ENCODE peak calls at places on chromosomes 1 and 21, in nine cellular contexts. I is neural progenitor cell, T is fibroblast of the aortic adventitia, Z is astrocyte, D is BE2C, F is choroid plexus epithelial cell, H is RWPE1, M is lower lobe of right lung, L is GM20000. N is an unnamed sample.

GRCh38 chr1:221696045-221696444 is 45.8 kb downstream of the DUSP10 start:
- DNase-seq in I (no peak), T (peak), Z (peak), D (no peak), F (no peak), H (no peak), M (no peak), L (no peak), N (peak)

GRCh38 chr21:8991968-8992621 is 1529.3 kb upstream of the TPTE start:
- DNase-seq in I (no peak), T (no peak), Z (peak), D (peak), F (no peak), H (no peak), M (no peak), L (no peak), N (no peak)

GRCh38 chr1:119008483-119009299 is 20.5 kb upstream of the TBX15 start:
- DNase-seq in I (peak), T (peak), Z (peak), D (peak), F (peak), H (peak), M (no peak), L (peak), N (peak)

GRCh38 chr1:238485906-238486219 is 595.1 kb upstream of the ZP4 start:
- DNase-seq in I (no peak), T (peak), Z (no peak), D (no peak), F (peak), H (no peak), M (no peak), L (no peak), N (no peak)

GRCh38 chr1:173853074-173853473 is 14.7 kb downstream of the GAS5 start:
- DNase-seq in I (peak), T (peak), Z (peak), D (no peak), F (peak), H (no peak), M (no peak), L (no peak), N (peak)

GRCh38 chr1:244210884-244211558 is 159.9 kb downstream of the ZBTB18 start:
- DNase-seq in I (peak), T (no peak), Z (no peak), D (peak), F (no peak), H (no peak), M (no peak), L (no peak), N (no peak)

GRCh38 chr1:115113781-115114180 is 24.5 kb upstream of the TSPAN2 start:
- DNase-seq in I (no peak), T (no peak), Z (no peak), D (no peak), F (peak), H (no peak), M (no peak), L (no peak), N (no peak)

GRCh38 chr1:177873238-177873637 is 96.6 kb downstream of the SEC16B start:
- DNase-seq in I (no peak), T (peak), Z (peak), D (no peak), F (peak), H (peak), M (no peak), L (no peak), N (peak)

GRCh38 chr1:6466023-6466422 is at the start of gene TNFRSF25:
- DNase-seq in I (peak), T (no peak), Z (no peak), D (no peak), F (no peak), H (no peak), M (no peak), L (no peak), N (no peak)

GRCh38 chr1:206647224-206647623 is 11.9 kb downstream of the DYRK3 start:
- DNase-seq in I (no peak), T (no peak), Z (no peak), D (no peak), F (no peak), H (no peak), M (no peak), L (no peak), N (no peak)

GRCh38 chr1:114341886-114342285 is 169.1 kb downstream of the TRIM33 start:
- DNase-seq in I (no peak), T (no peak), Z (peak), D (no peak), F (peak), H (no peak), M (no peak), L (no peak), N (no peak)

GRCh38 chr1:92210701-92211100 is 7.0 kb upstream of the C1orf146 start:
- DNase-seq in I (no peak), T (no peak), Z (peak), D (no peak), F (peak), H (no peak), M (no peak), L (no peak), N (no peak)

GRCh38 chr1:163191301-163191700 is 11.4 kb downstream of the RGS5 start:
- DNase-seq in I (no peak), T (no peak), Z (no peak), D (no peak), F (no peak), H (no peak), M (no peak), L (peak), N (no peak)

GRCh38 chr1:81151300-81151699 is 649.4 kb upstream of the ADGRL2 start:
- DNase-seq in I (no peak), T (peak), Z (peak), D (no peak), F (peak), H (no peak), M (no peak), L (no peak), N (no peak)

GRCh38 chr1:172383541-172383940 is 36.9 kb upstream of the C1orf105 start:
- DNase-seq in I (no peak), T (peak), Z (peak), D (no peak), F (peak), H (no peak), M (no peak), L (no peak), N (peak)

GRCh38 chr1:50335036-50335435 is 88.2 kb downstream of the DMRTA2 start:
- DNase-seq in I (no peak), T (no peak), Z (no peak), D (peak), F (no peak), H (no peak), M (no peak), L (no peak), N (no peak)

GRCh38 chr1:109712321-109712864 is 342 bp downstream of the GSTM5 start:
- DNase-seq in I (no peak), T (no peak), Z (no peak), D (no peak), F (no peak), H (no peak), M (no peak), L (no peak), N (no peak)

GRCh38 chr1:206741142-206741701 is 29.4 kb upstream of the IL19 start:
- DNase-seq in I (no peak), T (no peak), Z (no peak), D (no peak), F (no peak), H (no peak), M (no peak), L (no peak), N (no peak)

GRCh38 chr1:44585315-44585920 is 88.9 kb downstream of the TMEM53 start:
- DNase-seq in I (no peak), T (no peak), Z (no peak), D (no peak), F (no peak), H (no peak), M (no peak), L (no peak), N (no peak)

GRCh38 chr1:100613817-100614559 is 76.0 kb downstream of the GPR88 start:
- DNase-seq in I (no peak), T (no peak), Z (no peak), D (no peak), F (no peak), H (no peak), M (no peak), L (no peak), N (no peak)

GRCh38 chr1:155081472-155082300 is 3.0 kb downstream of the EFNA3 start:
- DNase-seq in I (peak), T (no peak), Z (no peak), D (no peak), F (no peak), H (no peak), M (no peak), L (no peak), N (no peak)

GRCh38 chr1:34800214-34800613 is 7.4 kb downstream of the GJA4 start:
- DNase-seq in I (no peak), T (peak), Z (peak), D (no peak), F (peak), H (no peak), M (no peak), L (no peak), N (peak)

GRCh38 chr21:40404319-40404906 is 442.5 kb downstream of the DSCAM start:
- DNase-seq in I (no peak), T (no peak), Z (peak), D (no peak), F (no peak), H (no peak), M (no peak), L (no peak), N (peak)

GRCh38 chr1:21318057-21318713 is 27.9 kb upstream of the ECE1 start:
- DNase-seq in I (no peak), T (no peak), Z (no peak), D (no peak), F (no peak), H (no peak), M (no peak), L (no peak), N (no peak)

GRCh38 chr1:20487236-20487590 is 1.2 kb upstream of the CAMK2N1 start:
- DNase-seq in I (peak), T (no peak), Z (no peak), D (no peak), F (no peak), H (no peak), M (no peak), L (no peak), N (no peak)

GRCh38 chr21:45612096-45613019 is 31.2 kb upstream of the PCBP3 start:
- DNase-seq in I (no peak), T (peak), Z (peak), D (peak), F (peak), H (peak), M (no peak), L (no peak), N (peak)

GRCh38 chr1:100076744-100077143 is 56.0 kb downstream of the SASS6 start:
- DNase-seq in I (no peak), T (no peak), Z (no peak), D (no peak), F (no peak), H (no peak), M (no peak), L (peak), N (no peak)

GRCh38 chr1:96865731-96866684 is 144.4 kb downstream of the PTBP2 start:
- DNase-seq in I (no peak), T (peak), Z (peak), D (no peak), F (peak), H (peak), M (no peak), L (no peak), N (peak)

GRCh38 chr1:210743038-210743437 is 390.9 kb downstream of the KCNH1 start:
- DNase-seq in I (no peak), T (no peak), Z (no peak), D (no peak), F (no peak), H (no peak), M (no peak), L (no peak), N (no peak)

GRCh38 chr1:77473690-77474089 is 191.9 kb downstream of the AK5 start:
- DNase-seq in I (no peak), T (peak), Z (peak), D (no peak), F (peak), H (peak), M (no peak), L (no peak), N (peak)

GRCh38 chr1:59144959-59145358 is 151.9 kb upstream of the FGGY start:
- DNase-seq in I (no peak), T (no peak), Z (no peak), D (no peak), F (no peak), H (no peak), M (no peak), L (no peak), N (no peak)

GRCh38 chr1:2282556-2283270 is 54.6 kb downstream of the SKI start:
- DNase-seq in I (no peak), T (no peak), Z (no peak), D (no peak), F (no peak), H (no peak), M (peak), L (no peak), N (no peak)

GRCh38 chr1:37448691-37449417 is 25.5 kb upstream of the ZC3H12A start:
- DNase-seq in I (no peak), T (no peak), Z (no peak), D (no peak), F (no peak), H (peak), M (no peak), L (no peak), N (peak)

GRCh38 chr1:183975651-183976050 is 61.9 kb downstream of the COLGALT2 start:
- DNase-seq in I (no peak), T (no peak), Z (no peak), D (no peak), F (no peak), H (no peak), M (no peak), L (no peak), N (no peak)

GRCh38 chr1:61591316-61591715 is 133.6 kb downstream of the TM2D1 start:
- DNase-seq in I (no peak), T (peak), Z (no peak), D (no peak), F (no peak), H (no peak), M (no peak), L (no peak), N (no peak)

GRCh38 chr1:232581932-232582331 is 48.0 kb downstream of the SIPA1L2 start:
- DNase-seq in I (no peak), T (no peak), Z (no peak), D (no peak), F (no peak), H (no peak), M (no peak), L (no peak), N (no peak)

GRCh38 chr1:156579472-156579871 is at the start of gene TTC24:
- DNase-seq in I (no peak), T (no peak), Z (no peak), D (no peak), F (no peak), H (no peak), M (no peak), L (no peak), N (no peak)

GRCh38 chr1:10629091-10629815 is 154.5 kb downstream of the PEX14 start:
- DNase-seq in I (no peak), T (no peak), Z (no peak), D (no peak), F (no peak), H (no peak), M (peak), L (no peak), N (no peak)

GRCh38 chr21:31660134-31660565 is 657 bp downstream of the SOD1 start:
- DNase-seq in I (peak), T (no peak), Z (no peak), D (peak), F (peak), H (peak), M (no peak), L (no peak), N (no peak)

GRCh38 chr1:245380790-245381535 is 226.2 kb downstream of the KIF26B start:
- DNase-seq in I (peak), T (peak), Z (no peak), D (peak), F (no peak), H (no peak), M (no peak), L (no peak), N (no peak)
- TF ChIP-seq CTCF in I (peak), T (peak), Z (peak), D (peak), F (peak), H (no peak), M (peak), L (no peak), N (peak)

GRCh38 chr1:57770236-57770635 is 346.4 kb upstream of the DAB1 start:
- DNase-seq in I (no peak), T (no peak), Z (no peak), D (no peak), F (no peak), H (no peak), M (no peak), L (no peak), N (no peak)

DNA sequence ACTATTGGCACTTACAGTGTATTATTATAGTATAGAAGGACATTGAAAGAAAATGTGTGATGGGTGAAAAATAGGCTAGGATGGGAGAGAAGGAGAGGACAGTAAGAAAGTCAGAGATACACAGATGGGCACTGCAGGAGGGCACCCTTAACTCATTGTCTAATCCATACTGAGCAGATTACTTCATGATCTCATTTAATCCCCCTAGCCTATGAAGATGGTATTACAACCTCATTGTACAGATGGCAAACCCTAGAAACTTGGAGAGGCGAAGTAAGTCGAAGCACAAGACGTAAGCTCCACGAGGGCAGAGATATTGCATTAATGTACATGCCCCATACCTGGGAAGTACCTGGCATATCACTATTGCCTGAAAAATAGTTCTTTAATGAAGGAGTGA is 346.9 kb upstream of the DAB1 start:
- DNase-seq in I (peak), T (peak), Z (no peak), D (no peak), F (peak), H (no peak), M (no peak), L (no peak), N (no peak)
- TF ChIP-seq CTCF in I (peak), T (peak), Z (peak), D (peak), F (peak), H (no peak), M (no peak), L (no peak), N (peak)

GRCh38 chr1:27406354-27406665 is 13.9 kb downstream of the GPR3 start:
- DNase-seq in I (peak), T (no peak), Z (no peak), D (no peak), F (no peak), H (no peak), M (no peak), L (no peak), N (no peak)

GRCh38 chr1:27410709-27411108 is 18.3 kb downstream of the GPR3 start:
- DNase-seq in I (no peak), T (no peak), Z (no peak), D (no peak), F (no peak), H (no peak), M (no peak), L (no peak), N (no peak)

GRCh38 chr1:27405074-27405473 is 12.7 kb downstream of the GPR3 start:
- DNase-seq in I (peak), T (peak), Z (peak), D (no peak), F (peak), H (no peak), M (no peak), L (no peak), N (no peak)

GRCh38 chr1:27409669-27410068 is 17.2 kb downstream of the GPR3 start:
- DNase-seq in I (no peak), T (no peak), Z (no peak), D (no peak), F (no peak), H (no peak), M (no peak), L (no peak), N (no peak)

DNA sequence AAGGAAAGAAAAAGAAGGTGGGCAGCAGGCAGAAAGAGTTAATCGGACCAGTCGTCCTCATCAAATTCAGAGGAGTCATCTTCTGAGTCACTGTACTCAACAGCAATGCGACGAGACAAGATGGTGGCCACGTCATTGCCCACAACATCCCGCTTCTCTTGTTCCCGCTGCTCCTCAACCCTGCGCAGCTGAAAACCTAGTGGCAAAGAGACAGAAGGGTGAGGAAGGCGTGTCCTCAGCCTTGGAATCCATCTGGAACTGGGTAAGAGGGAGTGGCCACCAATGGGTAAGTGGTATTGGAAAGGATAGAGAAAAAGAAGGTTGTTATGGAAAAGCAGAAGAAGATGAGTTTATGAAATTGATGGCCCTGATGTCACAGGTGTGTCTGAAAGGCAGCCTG is 15.7 kb downstream of the GPR3 start:
- DNase-seq in I (no peak), T (no peak), Z (peak), D (no peak), F (no peak), H (no peak), M (no peak), L (no peak), N (no peak)
- TF ChIP-seq CTCF in I (no peak), T (no peak), Z (no peak), D (no peak), F (no peak), H (no peak), M (no peak), L (no peak), N (no peak)

GRCh38 chr1:117669572-117669971 is 63.7 kb downstream of the TENT5C start:
- DNase-seq in I (no peak), T (no peak), Z (no peak), D (no peak), F (no peak), H (no peak), M (no peak), L (no peak), N (no peak)
- TF ChIP-seq CTCF in I (no peak), T (no peak), Z (no peak), D (no peak), F (no peak), H (no peak), M (no peak), L (no peak), N (no peak)

DNA sequence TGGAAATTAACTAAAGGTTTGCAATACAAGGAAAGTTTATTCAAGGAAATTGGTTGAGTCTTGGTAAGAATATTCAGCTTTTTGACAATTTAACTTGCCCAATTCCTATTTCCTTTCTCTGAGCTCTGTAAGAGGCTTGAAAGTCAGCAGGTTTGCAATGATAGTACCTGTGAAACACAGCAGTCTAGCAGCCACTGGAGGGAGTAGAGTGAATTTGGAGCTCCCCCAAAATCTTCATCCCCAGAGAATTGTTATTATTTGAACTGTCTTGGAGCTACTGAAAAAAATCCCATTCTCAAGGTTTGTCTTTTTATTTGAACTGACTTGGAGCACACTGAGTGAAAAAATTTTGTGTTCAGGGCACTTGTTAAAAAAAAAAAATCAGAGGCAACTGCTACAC is 654.2 kb upstream of the PKN2 start:
- DNase-seq in I (no peak), T (peak), Z (no peak), D (no peak), F (no peak), H (no peak), M (no peak), L (no peak), N (no peak)
- TF ChIP-seq CTCF in I (peak), T (no peak), Z (no peak), D (no peak), F (no peak), H (no peak), M (no peak), L (no peak), N (no peak)

DNA sequence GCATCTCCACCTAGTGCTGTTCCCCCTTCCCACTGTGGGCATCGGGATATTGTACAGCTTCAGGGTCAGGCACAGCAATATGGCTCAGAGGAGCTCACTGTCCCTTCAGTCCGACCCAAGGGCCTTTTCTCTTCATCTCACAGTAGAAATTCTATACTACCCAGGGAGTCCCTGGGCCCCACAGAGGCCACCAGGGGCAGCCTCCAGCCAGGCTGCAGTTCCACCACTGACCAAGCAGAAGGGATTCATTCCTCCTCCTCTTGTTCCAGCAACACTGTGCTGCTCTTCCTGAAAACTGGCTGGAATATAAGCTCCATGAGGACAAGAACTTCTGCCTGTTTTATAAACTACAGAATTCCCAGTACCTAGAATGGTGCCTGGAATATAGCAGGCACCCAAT is 70.5 kb downstream of the CD34 start:
- DNase-seq in I (no peak), T (no peak), Z (no peak), D (no peak), F (peak), H (no peak), M (no peak), L (no peak), N (no peak)
- TF ChIP-seq CTCF in I (peak), T (no peak), Z (no peak), D (no peak), F (peak), H (no peak), M (no peak), L (no peak), N (no peak)

N was measured in HFFc6.